ENCODE peak calls at places on chromosomes 13 and 19, in five cellular contexts. W is HEK293T, E is H1, P is GM12878, C is HepG2. G is an unnamed sample.

GRCh38 chr19:8355631-8356402 is 8.1 kb upstream of the ANGPTL4 start:
- DNase-seq in P (no peak), W (no peak), E (no peak), C (peak), G (no peak)

GRCh38 chr13:39452412-39452811 is 150.6 kb downstream of the LHFPL6 start:
- DNase-seq in C (no peak), W (no peak), P (no peak), E (no peak), G (no peak)

GRCh38 chr13:97834255-97834654 is 119.2 kb upstream of the IPO5 start:
- DNase-seq in C (no peak), E (no peak), P (no peak), W (no peak), G (no peak)

GRCh38 chr13:101325423-101325822 is 90.9 kb downstream of the NALCN start:
- DNase-seq in C (no peak), P (no peak), E (no peak), W (no peak), G (no peak)

GRCh38 chr13:113210834-113211233 is 1.4 kb downstream of the CUL4A start:
- DNase-seq in W (no peak), E (no peak), C (no peak), P (no peak), G (no peak)

GRCh38 chr13:98721825-98722510 is 30.5 kb downstream of the SLC15A1 start:
- DNase-seq in E (no peak), P (no peak), C (no peak), W (no peak), G (no peak)

GRCh38 chr13:110359840-110360301 is 52.8 kb downstream of the COL4A2 start:
- DNase-seq in E (no peak), P (no peak), C (no peak), W (no peak), G (no peak)

GRCh38 chr13:102779426-102780159 is 6.0 kb upstream of the TEX30 start:
- DNase-seq in W (no peak), P (no peak), C (no peak), E (no peak), G (no peak)

GRCh38 chr13:40407567-40407966 is 258.9 kb downstream of the FOXO1 start:
- DNase-seq in P (no peak), C (no peak), W (no peak), E (no peak), G (no peak)

GRCh38 chr13:110294146-110294545 is 12.8 kb downstream of the COL4A1 start:
- DNase-seq in C (no peak), P (no peak), E (no peak), W (no peak), G (no peak)

GRCh38 chr13:32316030-32316344 is 679 bp downstream of the BRCA2 start:
- DNase-seq in E (no peak), C (no peak), W (no peak), P (peak), G (no peak)

GRCh38 chr19:50203281-50204080 is at the start of gene MYH14:
- DNase-seq in W (peak), E (peak), C (peak), P (no peak), G (peak)

GRCh38 chr13:106532111-106532929 is 3.1 kb downstream of the EFNB2 start:
- DNase-seq in W (no peak), C (no peak), E (no peak), P (no peak), G (no peak)

GRCh38 chr13:113791761-113792160 is 32.7 kb downstream of the TMEM255B start:
- DNase-seq in C (no peak), W (no peak), P (no peak), E (no peak), G (no peak)

GRCh38 chr19:51810228-51810627 is 15.3 kb downstream of the FPR3 start:
- DNase-seq in E (no peak), C (peak), P (no peak), W (no peak), G (no peak)

GRCh38 chr19:42396248-42396541 is 6.1 kb upstream of the CNFN start:
- DNase-seq in E (no peak), P (no peak), W (peak), C (no peak), G (no peak)

GRCh38 chr13:50668882-50669281 is 174.6 kb downstream of the DLEU7 start:
- DNase-seq in P (no peak), W (no peak), C (no peak), E (no peak), G (no peak)

GRCh38 chr19:11377756-11378155 is 3.3 kb downstream of the SWSAP1 start:
- DNase-seq in W (no peak), C (no peak), E (no peak), P (no peak), G (no peak)

GRCh38 chr13:51419015-51419636 is 33.7 kb downstream of the INTS6 start:
- DNase-seq in E (no peak), P (no peak), W (no peak), C (no peak), G (no peak)

GRCh38 chr19:2064788-2065524 is 13.9 kb upstream of the MKNK2 start:
- DNase-seq in E (no peak), P (no peak), C (no peak), W (no peak), G (no peak)

GRCh38 chr19:49186108-49186507 is 28.5 kb downstream of the TRPM4 start:
- DNase-seq in P (no peak), C (peak), E (no peak), W (no peak), G (no peak)

GRCh38 chr19:19668230-19669012 is at the start of gene ZNF101:
- DNase-seq in C (peak), E (peak), W (peak), P (peak), G (peak)

GRCh38 chr13:28539625-28540286 is 44.8 kb upstream of the FLT1 start:
- DNase-seq in P (no peak), C (no peak), W (no peak), E (no peak), G (no peak)

GRCh38 chr13:107441279-107441678 is 774.1 kb downstream of the LIG4 start:
- DNase-seq in W (no peak), E (no peak), P (no peak), C (no peak), G (no peak)

GRCh38 chr19:6739884-6740588 is 556 bp downstream of the TRIP10 start:
- DNase-seq in C (no peak), P (no peak), E (no peak), W (no peak), G (no peak)

GRCh38 chr19:58067240-58067912 is 8.3 kb downstream of the ZNF135 start:
- DNase-seq in P (no peak), C (no peak), W (no peak), E (no peak), G (no peak)

GRCh38 chr13:52743988-52744387 is 4.4 kb upstream of the CNMD start:
- DNase-seq in P (no peak), E (no peak), W (no peak), C (no peak), G (no peak)

GRCh38 chr13:92682832-92683517 is 543.6 kb upstream of the GPC6 start:
- DNase-seq in P (no peak), W (no peak), E (no peak), C (no peak), G (no peak)

GRCh38 chr19:17966497-17967257 is at the start of gene KCNN1:
- DNase-seq in P (no peak), C (no peak), E (no peak), W (peak), G (no peak)

GRCh38 chr13:38363219-38363618 is 13.6 kb downstream of the UFM1 start:
- DNase-seq in E (no peak), P (no peak), C (no peak), W (no peak), G (no peak)

GRCh38 chr13:38358703-38359102 is 9.1 kb downstream of the UFM1 start:
- DNase-seq in E (no peak), P (no peak), W (no peak), C (no peak), G (no peak)

GRCh38 chr13:38366954-38367645 is 17.4 kb downstream of the UFM1 start:
- DNase-seq in C (no peak), E (no peak), P (no peak), W (no peak), G (no peak)

GRCh38 chr13:38361551-38362262 is 12.1 kb downstream of the UFM1 start:
- DNase-seq in E (no peak), C (no peak), P (no peak), W (no peak), G (no peak)
- TF ChIP-seq SUZ12 in E (no peak), C (no peak), P (no peak), W (no peak), G (no peak)

GRCh38 chr13:73792796-73793195 is 341.4 kb downstream of the KLF12 start:
- DNase-seq in C (no peak), E (no peak), P (no peak), W (no peak), G (no peak)
- TF ChIP-seq SUZ12 in C (no peak), E (no peak), P (no peak), W (no peak), G (no peak)

GRCh38 chr13:82833928-82834327 is 1048.3 kb downstream of the SLITRK1 start:
- DNase-seq in E (no peak), C (no peak), W (no peak), P (no peak), G (no peak)
- TF ChIP-seq SUZ12 in E (no peak), C (no peak), W (no peak), P (no peak), G (no peak)

GRCh38 chr13:77065456-77066147 is 38.6 kb upstream of the FBXL3 start:
- DNase-seq in P (no peak), W (no peak), E (no peak), C (no peak), G (no peak)
- TF ChIP-seq SUZ12 in P (no peak), W (no peak), E (no peak), C (no peak), G (no peak)

DNA sequence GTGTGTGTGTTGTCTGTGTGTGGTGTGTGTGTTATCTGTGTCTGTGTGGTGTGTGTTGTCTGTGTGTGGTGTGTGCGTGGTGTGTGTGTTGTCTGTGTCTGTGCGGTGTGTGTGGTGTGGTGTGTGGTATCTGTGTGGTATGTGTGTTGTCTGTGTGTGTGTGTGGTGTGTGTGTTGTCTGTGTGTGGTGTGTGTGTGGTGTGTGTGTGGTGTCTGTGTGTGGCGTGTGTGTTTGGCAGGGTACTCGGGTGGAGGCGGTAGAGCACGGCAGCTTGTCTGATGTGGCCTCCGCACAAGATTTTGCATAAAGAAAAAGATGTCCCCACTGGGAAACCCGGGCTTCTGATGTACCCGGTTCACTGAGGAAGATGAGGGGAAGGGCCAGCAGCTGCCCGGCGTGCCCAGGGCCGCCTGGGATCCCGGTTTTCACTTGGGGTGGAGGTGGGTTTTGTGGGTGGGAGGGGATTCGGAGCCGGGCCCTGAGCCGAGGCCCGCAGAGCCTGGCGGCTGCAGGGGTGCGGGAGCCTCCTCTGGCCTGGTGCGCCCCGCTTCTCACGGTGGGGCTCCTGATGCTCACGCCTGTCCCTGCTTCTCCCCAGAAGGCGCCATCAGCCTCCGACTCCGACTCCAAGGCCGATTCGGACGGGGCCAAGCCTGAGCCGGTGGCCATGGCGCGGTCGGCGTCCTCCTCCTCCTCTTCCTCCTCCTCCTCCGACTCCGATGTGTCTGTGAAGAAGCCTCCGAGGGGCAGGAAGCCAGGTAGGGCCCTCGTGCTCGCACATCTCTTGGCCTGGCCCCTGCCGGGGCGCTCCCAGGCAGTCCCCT is 21.2 kb downstream of the HDGFL2 start:
- DNase-seq in C (no peak), P (no peak), E (no peak), W (no peak), G (no peak)
- TF ChIP-seq SUZ12 in C (no peak), P (no peak), E (no peak), W (no peak), G (no peak)

DNA sequence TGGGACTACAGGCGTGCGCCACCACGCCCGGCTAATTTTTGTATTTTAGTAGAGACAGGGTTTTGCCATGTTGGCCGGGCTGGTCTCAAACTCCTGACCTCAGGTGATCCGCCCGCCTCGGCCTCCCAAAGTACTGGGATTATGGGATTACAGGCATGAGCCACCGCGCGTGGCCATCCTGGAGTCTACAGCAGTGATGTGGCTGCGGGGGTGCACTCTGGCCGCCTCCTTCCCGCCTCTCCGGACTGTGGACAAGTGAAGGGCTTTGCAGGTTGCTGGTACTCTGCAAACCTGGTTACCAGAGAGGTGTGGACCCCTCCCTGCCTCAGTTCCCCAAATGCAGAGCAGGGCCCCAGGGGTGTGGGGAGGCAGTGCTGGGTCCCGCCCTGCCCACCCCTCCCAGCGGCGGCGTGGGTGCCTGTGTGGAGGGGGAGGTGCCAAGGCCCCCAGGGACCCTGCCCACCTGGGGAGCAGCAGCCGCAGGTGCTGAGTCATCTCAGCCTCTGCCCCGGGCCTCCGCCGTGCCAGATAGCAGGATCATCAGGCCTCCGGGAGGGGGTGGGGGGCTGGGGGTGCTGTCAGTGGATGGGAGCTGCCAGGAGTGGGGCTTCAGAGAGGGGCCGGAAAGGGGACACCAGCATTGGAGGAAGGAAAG is 23.1 kb downstream of the ARID3A start:
- DNase-seq in W (no peak), C (no peak), E (no peak), P (no peak), G (no peak)
- TF ChIP-seq SUZ12 in W (no peak), C (no peak), E (no peak), P (no peak), G (no peak)

DNA sequence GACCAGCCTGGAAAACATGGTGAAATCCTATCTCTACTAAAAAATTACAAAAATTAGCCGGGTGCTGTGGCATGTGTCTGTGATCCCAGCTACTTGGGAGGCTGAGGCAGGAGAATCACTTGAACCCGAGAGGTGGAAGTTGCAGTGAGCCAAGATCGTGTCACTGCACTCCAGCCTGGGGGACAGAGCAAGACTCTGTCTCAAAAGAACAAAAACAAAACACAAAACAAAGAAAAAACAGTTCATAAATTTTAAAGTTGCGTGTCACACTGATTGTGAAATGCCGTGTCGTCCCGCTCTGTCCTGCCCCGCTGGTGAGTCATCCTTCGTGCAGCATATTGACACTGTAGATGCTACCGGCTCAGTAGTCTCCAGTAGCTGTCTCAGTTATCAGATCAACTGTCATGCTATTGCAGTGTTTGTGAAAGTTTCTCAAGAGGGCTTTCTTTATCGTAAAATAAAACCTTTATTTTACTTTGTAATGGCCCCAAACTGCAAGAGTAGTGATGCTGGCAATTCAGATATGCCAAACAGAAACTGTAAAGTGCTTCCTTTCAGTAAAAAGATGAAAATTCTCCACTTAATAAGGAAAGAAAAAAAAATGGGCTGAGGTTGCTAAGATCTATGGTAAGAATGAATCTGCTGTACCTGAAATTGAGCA is 36.4 kb upstream of the IGFL1 start:
- DNase-seq in E (no peak), W (peak), C (peak), P (no peak), G (no peak)
- TF ChIP-seq SUZ12 in E (no peak), W (no peak), C (no peak), P (no peak), G (no peak)